ENCODE peak calls at places on chromosomes 5 and 9, in six cellular contexts. O is activated CD4-positive, alpha-beta T cell treated with anti-CD3 and anti-CD28 coated beads, Interleukin-2, amount 10 ng/mL, durations not matched to agents 7 days and 5 days; D is H7; C is heart right ventricle; A is ovary; J is adipocyte. Y is an unnamed sample.

GRCh38 chr9:4297795-4298254 is 2.0 kb downstream of the GLIS3 start:
- DNase-seq in O (peak), D (peak), C (peak), A (peak), J (peak), Y (peak)

GRCh38 chr5:135249658-135250057 is 149.4 kb downstream of the MACROH2A1 start:
- DNase-seq in O (peak), D (no peak), C (no peak), A (no peak), J (no peak), Y (no peak)

GRCh38 chr5:111869681-111870080 is 112.7 kb upstream of the NREP start:
- DNase-seq in O (no peak), D (no peak), C (no peak), A (no peak), J (peak), Y (no peak)

GRCh38 chr5:108216890-108217289 is 165.0 kb downstream of the FBXL17 start:
- DNase-seq in O (no peak), D (no peak), C (no peak), A (no peak), J (no peak), Y (no peak)

GRCh38 chr5:167511-167910 is 23.8 kb upstream of the LRRC14B start:
- DNase-seq in O (no peak), D (peak), C (no peak), A (peak), J (no peak), Y (no peak)

GRCh38 chr9:38686923-38687322 is 33.0 kb downstream of the FAM240B start:
- DNase-seq in O (no peak), D (peak), C (no peak), A (no peak), J (no peak), Y (no peak)

GRCh38 chr9:126480810-126481209 is 132.9 kb upstream of the LMX1B start:
- DNase-seq in O (no peak), D (no peak), C (no peak), A (no peak), J (no peak), Y (no peak)

GRCh38 chr9:130934702-130935659 is 4.1 kb downstream of the FIBCD1 start:
- DNase-seq in O (no peak), D (no peak), C (no peak), A (no peak), J (no peak), Y (no peak)

GRCh38 chr9:37540634-37541033 is 35.5 kb downstream of the FBXO10 start:
- DNase-seq in O (no peak), D (no peak), C (peak), A (no peak), J (no peak), Y (no peak)

GRCh38 chr5:16819522-16820167 is 116.4 kb downstream of the MYO10 start:
- DNase-seq in O (no peak), D (no peak), C (no peak), A (no peak), J (peak), Y (no peak)

GRCh38 chr9:131257266-131258025 is 18.9 kb downstream of the FAM78A start:
- DNase-seq in O (no peak), D (peak), C (no peak), A (no peak), J (no peak), Y (no peak)

GRCh38 chr9:38380872-38381534 is 11.5 kb upstream of the ALDH1B1 start:
- DNase-seq in O (no peak), D (peak), C (no peak), A (no peak), J (no peak), Y (no peak)

GRCh38 chr9:385818-386398 is 171.2 kb downstream of the DOCK8 start:
- DNase-seq in O (no peak), D (peak), C (no peak), A (peak), J (peak), Y (peak)

GRCh38 chr5:7426284-7426683 is 30.3 kb downstream of the ADCY2 start:
- DNase-seq in O (no peak), D (no peak), C (no peak), A (no peak), J (no peak), Y (no peak)

GRCh38 chr9:128104171-128104618 is 23.3 kb downstream of the PTGES2 start:
- DNase-seq in O (no peak), D (no peak), C (no peak), A (peak), J (peak), Y (no peak)

GRCh38 chr5:176492431-176492830 is 44.2 kb downstream of the FAF2 start:
- DNase-seq in O (no peak), D (no peak), C (no peak), A (no peak), J (no peak), Y (no peak)

GRCh38 chr5:156383510-156383909 is 56.5 kb downstream of the SGCD start:
- DNase-seq in O (no peak), D (no peak), C (no peak), A (no peak), J (peak), Y (no peak)

GRCh38 chr9:108093773-108094675 is 604.5 kb upstream of the KLF4 start:
- DNase-seq in O (no peak), D (no peak), C (no peak), A (no peak), J (no peak), Y (no peak)

GRCh38 chr5:669111-669841 is 23.9 kb downstream of the TPPP start:
- DNase-seq in O (peak), D (peak), C (no peak), A (peak), J (peak), Y (no peak)

GRCh38 chr5:76724871-76725270 is 8.9 kb downstream of the F2R start:
- DNase-seq in O (no peak), D (no peak), C (no peak), A (no peak), J (peak), Y (peak)

GRCh38 chr9:102841376-102841775 is 153.8 kb upstream of the CYLC2 start:
- DNase-seq in O (no peak), D (no peak), C (no peak), A (no peak), J (no peak), Y (no peak)

GRCh38 chr5:56506586-56506985 is 273.5 kb upstream of the ANKRD55 start:
- DNase-seq in O (no peak), D (no peak), C (no peak), A (no peak), J (no peak), Y (no peak)

GRCh38 chr9:131099088-131099611 is 2.8 kb downstream of the AIF1L start:
- DNase-seq in O (no peak), D (peak), C (no peak), A (no peak), J (no peak), Y (no peak)

GRCh38 chr9:110601098-110601497 is 21.6 kb upstream of the SVEP1 start:
- DNase-seq in O (no peak), D (no peak), C (no peak), A (no peak), J (no peak), Y (no peak)

GRCh38 chr5:94469889-94470288 is 148.5 kb downstream of the KIAA0825 start:
- DNase-seq in O (no peak), D (no peak), C (no peak), A (no peak), J (peak), Y (no peak)

GRCh38 chr9:35756743-35757526 is 2.9 kb upstream of the MSMP start:
- DNase-seq in O (peak), D (peak), C (peak), A (peak), J (peak), Y (peak)

GRCh38 chr5:13930721-13931246 is 13.7 kb downstream of the DNAH5 start:
- DNase-seq in O (no peak), D (no peak), C (no peak), A (no peak), J (no peak), Y (no peak)

GRCh38 chr5:7392401-7393024 is 3.4 kb upstream of the ADCY2 start:
- DNase-seq in O (no peak), D (peak), C (no peak), A (no peak), J (peak), Y (no peak)

GRCh38 chr5:138985683-138986082 is 110.5 kb upstream of the LRRTM2 start:
- DNase-seq in O (no peak), D (peak), C (no peak), A (no peak), J (no peak), Y (no peak)

GRCh38 chr5:90503596-90503995 is 25.8 kb downstream of the LYSMD3 start:
- DNase-seq in O (no peak), D (no peak), C (no peak), A (no peak), J (no peak), Y (no peak)

GRCh38 chr5:178290376-178290775 is 57.8 kb upstream of the PHYKPL start:
- DNase-seq in O (no peak), D (no peak), C (peak), A (no peak), J (no peak), Y (no peak)

GRCh38 chr5:112125910-112126309 is 293.2 kb downstream of the EPB41L4A start:
- DNase-seq in O (no peak), D (no peak), C (no peak), A (no peak), J (peak), Y (no peak)

GRCh38 chr9:127049044-127049443 is 73.4 kb downstream of the ANGPTL2 start:
- DNase-seq in O (peak), D (no peak), C (no peak), A (no peak), J (peak), Y (peak)

GRCh38 chr9:8644571-8644970 is 845.0 kb upstream of the DMAC1 start:
- DNase-seq in O (no peak), D (no peak), C (no peak), A (no peak), J (no peak), Y (no peak)